ENCODE peak calls at places on chromosomes 11 and 22, in four cellular contexts. One of them, this sample, is unnamed.

GRCh38 chr11:99814021-99814420 is 793.3 kb downstream of the CNTN5 start:
- DNase-seq in WTC11: no peak
- DNase-seq in left lung: no peak
- DNase-seq in endothelial cell: no peak
- DNase-seq in this sample: no peak

GRCh38 chr22:23752750-23753149 is 1.5 kb downstream of the VPREB3 start:
- DNase-seq in WTC11: no peak
- DNase-seq in left lung: no peak
- DNase-seq in endothelial cell: no peak
- DNase-seq in this sample: no peak

GRCh38 chr11:64258946-64259532 is 7.7 kb downstream of the PLCB3 start:
- DNase-seq in WTC11: no peak
- DNase-seq in left lung: no peak
- DNase-seq in endothelial cell: no peak
- DNase-seq in this sample: no peak

GRCh38 chr11:19722702-19723101 is 10.1 kb downstream of the NAV2 start:
- DNase-seq in WTC11: no peak
- DNase-seq in left lung: no peak
- DNase-seq in endothelial cell: no peak
- DNase-seq in this sample: no peak

GRCh38 chr11:32365192-32365591 is 70.1 kb downstream of the WT1 start:
- DNase-seq in WTC11: no peak
- DNase-seq in left lung: no peak
- DNase-seq in endothelial cell: no peak
- DNase-seq in this sample: no peak

GRCh38 chr11:108549319-108549885 is 44.2 kb downstream of the EXPH5 start:
- DNase-seq in WTC11: no peak
- DNase-seq in left lung: no peak
- DNase-seq in endothelial cell: no peak
- DNase-seq in this sample: no peak

GRCh38 chr11:36148701-36149100 is 140.5 kb downstream of the COMMD9 start:
- DNase-seq in WTC11: no peak
- DNase-seq in left lung: no peak
- DNase-seq in endothelial cell: no peak
- DNase-seq in this sample: no peak

GRCh38 chr11:62708423-62709261 is 1.2 kb downstream of the GNG3 start:
- DNase-seq in WTC11: peak; percentile 45
- DNase-seq in left lung: no peak
- DNase-seq in endothelial cell: peak; percentile 8
- DNase-seq in this sample: no peak

GRCh38 chr22:31509041-31509440 is 12.7 kb downstream of the SFI1 start:
- DNase-seq in WTC11: no peak
- DNase-seq in left lung: no peak
- DNase-seq in endothelial cell: no peak
- DNase-seq in this sample: no peak

GRCh38 chr11:46446343-46446751 is 54.8 kb upstream of the CHRM4 start:
- DNase-seq in WTC11: no peak
- DNase-seq in left lung: no peak
- DNase-seq in endothelial cell: no peak
- DNase-seq in this sample: no peak

GRCh38 chr11:16512163-16512562 is 155.8 kb upstream of the SOX6 start:
- DNase-seq in WTC11: no peak
- DNase-seq in left lung: no peak
- DNase-seq in endothelial cell: no peak
- DNase-seq in this sample: no peak

GRCh38 chr11:126483796-126484195 is 128.3 kb downstream of the ST3GAL4 start:
- DNase-seq in WTC11: no peak
- DNase-seq in left lung: no peak
- DNase-seq in endothelial cell: no peak
- DNase-seq in this sample: no peak

GRCh38 chr11:74437441-74437840 is 29.9 kb downstream of the KCNE3 start:
- DNase-seq in WTC11: no peak
- DNase-seq in left lung: no peak
- DNase-seq in endothelial cell: no peak
- DNase-seq in this sample: no peak

GRCh38 chr11:128471138-128471661 is 116.2 kb downstream of the ETS1 start:
- DNase-seq in WTC11: no peak
- DNase-seq in left lung: no peak
- DNase-seq in endothelial cell: no peak
- DNase-seq in this sample: no peak

GRCh38 chr22:25919452-25919851 is 177.5 kb downstream of the MYO18B start:
- DNase-seq in WTC11: no peak
- DNase-seq in left lung: no peak
- DNase-seq in endothelial cell: no peak
- DNase-seq in this sample: no peak

GRCh38 chr11:12787847-12788246 is 113.6 kb downstream of the TEAD1 start:
- DNase-seq in WTC11: no peak
- DNase-seq in left lung: no peak
- DNase-seq in endothelial cell: no peak
- DNase-seq in this sample: no peak

GRCh38 chr11:120521176-120521575 is 9.6 kb downstream of the GRIK4 start:
- DNase-seq in WTC11: no peak
- DNase-seq in left lung: no peak
- DNase-seq in endothelial cell: no peak
- DNase-seq in this sample: no peak

GRCh38 chr11:27456140-27456801 is 16.3 kb downstream of the LGR4 start:
- DNase-seq in WTC11: no peak
- DNase-seq in left lung: no peak
- DNase-seq in endothelial cell: no peak
- DNase-seq in this sample: no peak

GRCh38 chr11:36455658-36456111 is 54.4 kb downstream of the TRAF6 start:
- DNase-seq in WTC11: no peak
- DNase-seq in left lung: peak; percentile 77
- DNase-seq in endothelial cell: no peak
- DNase-seq in this sample: peak; percentile 68

GRCh38 chr11:45165806-45166603 is 19.6 kb downstream of the PRDM11 start:
- DNase-seq in WTC11: no peak
- DNase-seq in left lung: no peak
- DNase-seq in endothelial cell: no peak
- DNase-seq in this sample: no peak

GRCh38 chr11:128891912-128892398 is 799 bp downstream of the KCNJ5 start:
- DNase-seq in WTC11: no peak
- DNase-seq in left lung: peak; percentile 29
- DNase-seq in endothelial cell: no peak
- DNase-seq in this sample: peak; percentile 33

GRCh38 chr11:78809931-78810481 is 235.3 kb upstream of the NARS2 start:
- DNase-seq in WTC11: no peak
- DNase-seq in left lung: no peak
- DNase-seq in endothelial cell: no peak
- DNase-seq in this sample: no peak

GRCh38 chr22:48785792-48786678 is 1041.6 kb downstream of the BRD1 start:
- DNase-seq in WTC11: no peak
- DNase-seq in left lung: no peak
- DNase-seq in endothelial cell: no peak
- DNase-seq in this sample: no peak

GRCh38 chr22:17753401-17753989 is 20.8 kb downstream of the BID start:
- DNase-seq in WTC11: no peak
- DNase-seq in left lung: no peak
- DNase-seq in endothelial cell: no peak
- DNase-seq in this sample: no peak

GRCh38 chr11:353315-353857 is 15.9 kb upstream of the B4GALNT4 start:
- DNase-seq in WTC11: no peak
- DNase-seq in left lung: peak; percentile 69
- DNase-seq in endothelial cell: no peak
- DNase-seq in this sample: peak; percentile 88

GRCh38 chr22:47474895-47475294 is 712.4 kb downstream of the TBC1D22A start:
- DNase-seq in WTC11: no peak
- DNase-seq in left lung: no peak
- DNase-seq in endothelial cell: no peak
- DNase-seq in this sample: no peak

GRCh38 chr11:104332110-104332509 is 168.2 kb upstream of the PDGFD start:
- DNase-seq in WTC11: peak; percentile 81
- DNase-seq in left lung: no peak
- DNase-seq in endothelial cell: peak; percentile 53
- DNase-seq in this sample: peak; percentile 64

GRCh38 chr22:42724062-42724461 is 3.4 kb upstream of the A4GALT start:
- DNase-seq in WTC11: no peak
- DNase-seq in left lung: no peak
- DNase-seq in endothelial cell: no peak
- DNase-seq in this sample: no peak

GRCh38 chr22:42433754-42434153 is 1.6 kb upstream of the NFAM1 start:
- DNase-seq in WTC11: no peak
- DNase-seq in left lung: no peak
- DNase-seq in endothelial cell: no peak
- DNase-seq in this sample: no peak

GRCh38 chr11:135069043-135069442 is 657.0 kb upstream of the B3GAT1 start:
- DNase-seq in WTC11: no peak
- DNase-seq in left lung: no peak
- DNase-seq in endothelial cell: no peak
- DNase-seq in this sample: no peak

GRCh38 chr11:93694586-93694985 is 33.1 kb downstream of the CEP295 start:
- DNase-seq in WTC11: no peak
- DNase-seq in left lung: no peak
- DNase-seq in endothelial cell: no peak
- DNase-seq in this sample: no peak

GRCh38 chr11:81092517-81092916 is 1641.1 kb downstream of the FAM181B start:
- DNase-seq in WTC11: no peak
- DNase-seq in left lung: no peak
- DNase-seq in endothelial cell: no peak
- DNase-seq in this sample: no peak

GRCh38 chr11:67006029-67006884 is 16.7 kb upstream of the SYT12 start:
- DNase-seq in WTC11: peak; percentile 69
- DNase-seq in left lung: no peak
- DNase-seq in endothelial cell: no peak
- DNase-seq in this sample: peak; percentile 80

DNA sequence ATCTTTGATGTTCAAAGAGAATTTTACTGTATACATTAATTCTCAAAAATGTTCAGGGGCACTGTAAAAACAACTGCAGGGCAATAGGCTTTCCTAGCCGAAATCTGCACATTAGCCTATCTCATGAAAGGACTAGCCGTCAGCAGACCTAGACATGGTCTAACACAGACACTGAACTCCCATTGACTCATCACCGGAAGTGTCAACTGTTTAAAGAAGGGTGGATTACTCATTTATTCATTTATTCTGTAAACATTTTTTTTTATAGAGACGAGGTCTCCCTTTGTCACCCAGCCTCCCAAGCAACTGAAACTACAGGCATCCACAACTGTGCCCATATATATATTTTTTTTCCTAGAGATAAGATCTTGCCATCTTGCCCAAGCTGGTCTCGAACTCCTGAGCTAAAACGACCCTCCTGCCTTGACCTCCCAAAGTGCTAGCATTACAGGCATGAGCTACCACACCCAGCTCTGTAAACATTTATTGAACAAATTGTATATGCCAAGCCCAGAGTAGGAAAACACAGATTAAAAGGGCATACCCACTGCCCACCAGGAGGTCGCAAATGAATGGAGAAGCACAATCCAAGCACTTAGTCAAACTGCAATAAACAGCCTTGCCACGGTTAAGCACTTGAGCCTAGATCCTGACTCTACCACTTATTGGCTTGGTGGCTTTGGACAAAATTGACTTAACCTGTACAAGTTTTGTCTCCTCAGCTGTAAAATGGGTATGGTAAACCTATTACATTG is 26.6 kb downstream of the RAB30 start:
- DNase-seq in WTC11: no peak
- DNase-seq in left lung: no peak
- DNase-seq in endothelial cell: no peak
- DNase-seq in this sample: no peak
- TF ChIP-seq CTCF in WTC11: no peak
- TF ChIP-seq CTCF in left lung: no peak
- TF ChIP-seq CTCF in endothelial cell: no peak
- TF ChIP-seq CTCF in this sample: no peak

DNA sequence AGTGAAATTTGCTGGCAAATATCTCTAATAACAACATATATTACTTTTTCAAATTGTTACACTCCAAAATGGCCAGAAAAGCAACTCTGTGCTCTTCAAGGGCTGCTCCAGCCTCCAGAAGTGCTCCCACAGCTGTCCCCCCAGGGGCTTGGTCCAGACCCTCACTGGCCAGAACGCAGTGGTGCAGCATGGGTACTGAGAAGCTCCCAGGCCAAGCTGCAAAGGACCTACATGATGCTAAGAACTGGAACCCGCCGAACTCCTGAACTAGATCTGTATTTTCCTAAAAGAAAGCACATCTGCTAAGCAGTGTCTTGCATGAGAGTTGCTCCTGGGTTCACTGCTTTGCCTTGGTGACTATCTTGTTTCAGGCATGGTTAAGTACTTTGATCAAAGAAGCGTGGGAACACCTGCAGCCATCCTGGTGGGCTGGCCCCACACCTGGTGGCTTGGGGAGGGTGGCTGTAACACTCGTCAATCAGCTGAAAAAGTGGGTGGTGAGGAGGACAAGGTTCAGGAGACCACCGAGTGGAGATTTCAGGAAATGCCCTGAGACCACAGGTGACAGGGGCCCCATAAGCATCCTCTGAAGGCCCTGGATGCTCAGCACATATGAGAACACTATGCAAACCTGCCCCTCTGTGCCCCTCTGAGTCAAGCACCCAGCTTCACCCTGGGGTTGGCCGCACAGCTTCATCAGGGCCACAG is 72.7 kb upstream of the PITPNB start:
- DNase-seq in WTC11: no peak
- DNase-seq in left lung: peak; percentile 14
- DNase-seq in endothelial cell: no peak
- DNase-seq in this sample: no peak
- TF ChIP-seq CTCF in WTC11: no peak
- TF ChIP-seq CTCF in left lung: no peak
- TF ChIP-seq CTCF in endothelial cell: no peak
- TF ChIP-seq CTCF in this sample: no peak

DNA sequence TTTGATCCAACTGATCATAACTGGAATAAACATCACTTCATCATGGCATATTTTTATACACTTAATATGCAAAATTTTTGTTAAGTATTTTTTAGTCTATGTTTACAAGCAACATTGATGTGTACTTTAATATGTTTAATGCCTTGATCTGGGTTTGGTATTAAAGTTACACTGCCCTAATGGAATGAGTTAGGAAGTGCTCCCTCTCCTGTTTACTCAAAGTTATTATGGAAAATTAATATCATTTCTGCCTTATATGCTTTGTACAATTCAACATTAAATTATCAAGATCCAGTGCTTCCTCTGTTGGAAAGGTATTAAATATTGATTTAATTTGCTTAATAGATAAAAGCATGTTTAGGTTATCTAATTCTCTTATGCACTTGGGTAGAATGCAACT is 927.3 kb upstream of the RAG2 start:
- DNase-seq in WTC11: no peak
- DNase-seq in left lung: no peak
- DNase-seq in endothelial cell: no peak
- DNase-seq in this sample: no peak
- TF ChIP-seq CTCF in WTC11: no peak
- TF ChIP-seq CTCF in left lung: no peak
- TF ChIP-seq CTCF in endothelial cell: no peak
- TF ChIP-seq CTCF in this sample: no peak

GRCh38 chr22:22422629-22423112 is 85.9 kb downstream of the ZNF280B start:
- DNase-seq in WTC11: peak; percentile 82
- DNase-seq in left lung: no peak
- DNase-seq in endothelial cell: peak; percentile 80
- DNase-seq in this sample: peak; percentile 90
- TF ChIP-seq CTCF in WTC11: peak; percentile 52
- TF ChIP-seq CTCF in left lung: peak; percentile 57
- TF ChIP-seq CTCF in endothelial cell: peak; percentile 90
- TF ChIP-seq CTCF in this sample: peak; percentile 75

This sample was measured in testis.